ENCODE peak calls at places on chromosomes 1 and 21, in four cellular contexts. J, W, L and N are unnamed samples.

GRCh38 chr1:228983661-228984060 is 248.4 kb downstream of the RHOU start:
- DNase-seq in J (no peak), W (no peak), L (no peak), N (no peak)

GRCh38 chr1:35449334-35450008 is 107.7 kb downstream of the KIAA0319L start:
- DNase-seq in J (no peak), W (no peak), L (no peak), N (no peak)

GRCh38 chr1:117561551-117561950 is 44.3 kb upstream of the TENT5C start:
- DNase-seq in J (no peak), W (no peak), L (no peak), N (no peak)

GRCh38 chr1:51442198-51442597 is 76.9 kb downstream of the EPS15 start:
- DNase-seq in J (no peak), W (no peak), L (no peak), N (no peak)

GRCh38 chr1:119966020-119966419 is 69.7 kb upstream of the ADAM30 start:
- DNase-seq in J (no peak), W (no peak), L (no peak), N (no peak)

GRCh38 chr1:171801395-171801990 is 20.0 kb downstream of the METTL13 start:
- DNase-seq in J (peak), W (peak), L (peak), N (peak)

GRCh38 chr1:167561753-167562152 is 8.2 kb upstream of the CREG1 start:
- DNase-seq in J (no peak), W (no peak), L (no peak), N (no peak)

GRCh38 chr1:6245086-6245868 is 1.3 kb downstream of the HES3 start:
- DNase-seq in J (peak), W (peak), L (peak), N (peak)

GRCh38 chr1:56491441-56491840 is 87.9 kb downstream of the PLPP3 start:
- DNase-seq in J (no peak), W (no peak), L (no peak), N (no peak)

GRCh38 chr1:64755356-64755755 is 10.5 kb downstream of the RAVER2 start:
- DNase-seq in J (no peak), W (no peak), L (no peak), N (no peak)

GRCh38 chr1:30615816-30616590 is 107.4 kb downstream of the MATN1 start:
- DNase-seq in J (no peak), W (no peak), L (no peak), N (no peak)

GRCh38 chr1:78490861-78491310 is at the start of gene PTGFR:
- DNase-seq in J (no peak), W (no peak), L (no peak), N (peak)

GRCh38 chr1:198693321-198693720 is 54.5 kb downstream of the PTPRC start:
- DNase-seq in J (no peak), W (no peak), L (no peak), N (no peak)

GRCh38 chr1:151837841-151838490 is 1.7 kb downstream of the C2CD4D start:
- DNase-seq in J (no peak), W (no peak), L (no peak), N (no peak)

GRCh38 chr1:169184812-169185211 is 78.3 kb downstream of the ATP1B1 start:
- DNase-seq in J (no peak), W (no peak), L (no peak), N (no peak)

GRCh38 chr1:9143250-9143649 is 14.3 kb upstream of the GPR157 start:
- DNase-seq in J (no peak), W (no peak), L (no peak), N (no peak)

GRCh38 chr1:99602404-99602969 is 43.4 kb upstream of the PALMD start:
- DNase-seq in J (no peak), W (no peak), L (no peak), N (no peak)

GRCh38 chr1:59072017-59072947 is 224.6 kb upstream of the FGGY start:
- DNase-seq in J (no peak), W (no peak), L (no peak), N (no peak)

GRCh38 chr1:112704908-112705627 is 1.9 kb downstream of the RHOC start:
- DNase-seq in J (peak), W (peak), L (peak), N (peak)

GRCh38 chr1:226510453-226510852 is 38.1 kb upstream of the STUM start:
- DNase-seq in J (no peak), W (no peak), L (no peak), N (no peak)

GRCh38 chr1:207962716-207963428 is 51.9 kb upstream of the CD34 start:
- DNase-seq in J (no peak), W (no peak), L (no peak), N (peak)

GRCh38 chr1:241985787-241986186 is 13.1 kb downstream of the MAP1LC3C start:
- DNase-seq in J (peak), W (peak), L (peak), N (peak)

GRCh38 chr1:203283597-203283996 is 21.7 kb upstream of the BTG2 start:
- DNase-seq in J (no peak), W (no peak), L (no peak), N (no peak)

GRCh38 chr1:58338081-58338480 is 208.4 kb downstream of the OMA1 start:
- DNase-seq in J (no peak), W (no peak), L (no peak), N (no peak)

GRCh38 chr1:78483903-78484302 is 6.9 kb upstream of the PTGFR start:
- DNase-seq in J (no peak), W (no peak), L (no peak), N (peak)

DNA sequence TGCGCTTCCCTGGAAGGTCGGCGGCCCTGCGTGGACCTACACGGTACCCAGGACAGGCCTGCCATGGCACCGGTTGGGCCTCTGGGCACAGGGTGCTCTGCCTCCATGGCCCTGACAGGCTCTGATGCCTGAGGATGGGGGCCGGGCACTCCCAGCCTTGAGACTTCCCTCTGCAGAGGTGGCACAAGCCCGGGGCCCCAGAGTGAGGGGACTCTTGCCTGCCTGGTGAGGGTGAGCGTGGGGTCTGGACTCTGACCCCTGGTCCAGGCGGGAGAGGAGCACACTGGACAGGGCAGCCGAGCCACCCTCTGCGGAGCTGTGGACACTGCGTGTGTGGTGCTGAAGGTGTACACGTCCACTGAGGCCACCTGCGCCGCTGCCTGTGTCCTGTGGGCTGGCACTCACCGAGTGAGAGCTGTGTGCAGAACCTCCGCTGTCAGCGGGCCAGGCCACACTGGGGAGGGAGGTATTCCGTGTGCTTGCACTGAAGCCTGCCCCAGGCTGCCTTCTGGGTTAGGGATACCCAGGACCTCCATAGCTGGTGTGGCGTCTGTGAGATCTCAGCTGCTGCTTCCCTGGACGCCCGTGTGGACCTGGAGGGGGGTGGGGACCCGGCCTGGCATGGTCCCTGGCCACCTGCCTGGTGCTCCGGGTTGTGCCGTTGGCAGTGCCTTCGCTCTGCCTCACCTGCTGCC is 10.4 kb downstream of the SKI start:
- DNase-seq in J (no peak), W (no peak), L (no peak), N (no peak)
- TF ChIP-seq HMGXB4 in J (no peak), W (no peak), L (no peak), N (no peak)

DNA sequence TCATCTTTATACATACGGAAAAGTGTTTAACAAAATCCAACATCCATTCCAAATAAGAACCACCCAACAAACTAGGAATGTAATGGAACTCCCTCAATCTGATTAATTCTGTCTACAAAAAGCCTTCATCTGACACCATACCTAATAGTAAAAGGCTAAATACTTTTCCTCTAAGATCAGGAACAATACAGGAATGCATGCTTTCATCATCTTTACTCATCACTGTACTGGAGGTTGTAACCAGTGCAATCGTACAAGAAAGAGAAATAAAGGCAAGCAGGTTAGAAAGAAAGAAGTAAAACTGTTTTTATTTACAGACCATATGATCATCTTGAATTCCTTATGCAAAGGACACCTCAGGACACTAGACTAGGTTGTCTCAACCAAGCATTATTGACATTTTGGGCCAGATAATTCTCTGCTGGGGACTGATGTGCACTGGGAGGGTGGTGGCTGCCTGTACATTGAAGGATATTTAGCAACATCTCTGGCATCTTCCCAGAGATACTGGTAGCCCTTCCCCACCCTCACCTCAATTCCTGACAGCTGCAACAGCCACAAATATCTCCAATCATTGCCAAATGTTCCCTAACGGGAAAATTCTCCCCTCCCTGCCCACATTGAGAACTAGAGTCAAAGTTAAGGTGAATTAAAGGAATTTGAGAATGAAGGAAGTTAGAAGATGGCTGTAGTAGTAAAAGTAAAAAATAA is 30.6 kb upstream of the INSL5 start:
- DNase-seq in J (no peak), W (no peak), L (no peak), N (no peak)
- TF ChIP-seq HMGXB4 in J (no peak), W (no peak), L (no peak), N (no peak)

GRCh38 chr1:81604982-81605381 is 195.8 kb upstream of the ADGRL2 start:
- DNase-seq in J (no peak), W (no peak), L (no peak), N (no peak)
- TF ChIP-seq HMGXB4 in J (no peak), W (no peak), L (no peak), N (no peak)

GRCh38 chr21:45598109-45598508 is 45.4 kb upstream of the PCBP3 start:
- DNase-seq in J (no peak), W (no peak), L (no peak), N (peak)

GRCh38 chr21:45596704-45597318 is 46.7 kb upstream of the PCBP3 start:
- DNase-seq in J (peak), W (peak), L (peak), N (peak)

GRCh38 chr21:45600248-45600647 is 43.3 kb upstream of the PCBP3 start:
- DNase-seq in J (no peak), W (no peak), L (no peak), N (no peak)

GRCh38 chr21:45598666-45599065 is 44.9 kb upstream of the PCBP3 start:
- DNase-seq in J (no peak), W (no peak), L (no peak), N (peak)

GRCh38 chr21:45599146-45599581 is 44.4 kb upstream of the PCBP3 start:
- DNase-seq in J (no peak), W (no peak), L (no peak), N (peak)
- TF ChIP-seq HMGXB4 in J (no peak), W (no peak), L (no peak), N (no peak)

GRCh38 chr1:12539320-12539704 is 78.7 kb downstream of the DHRS3 start:
- DNase-seq in J (no peak), W (no peak), L (no peak), N (no peak)

GRCh38 chr1:12537906-12538461 is 80.0 kb downstream of the DHRS3 start:
- DNase-seq in J (no peak), W (peak), L (no peak), N (no peak)

GRCh38 chr1:12539705-12540579 is 78.1 kb downstream of the DHRS3 start:
- DNase-seq in J (peak), W (peak), L (peak), N (peak)

GRCh38 chr1:12536023-12536639 is 81.9 kb downstream of the DHRS3 start:
- DNase-seq in J (no peak), W (peak), L (no peak), N (no peak)

DNA sequence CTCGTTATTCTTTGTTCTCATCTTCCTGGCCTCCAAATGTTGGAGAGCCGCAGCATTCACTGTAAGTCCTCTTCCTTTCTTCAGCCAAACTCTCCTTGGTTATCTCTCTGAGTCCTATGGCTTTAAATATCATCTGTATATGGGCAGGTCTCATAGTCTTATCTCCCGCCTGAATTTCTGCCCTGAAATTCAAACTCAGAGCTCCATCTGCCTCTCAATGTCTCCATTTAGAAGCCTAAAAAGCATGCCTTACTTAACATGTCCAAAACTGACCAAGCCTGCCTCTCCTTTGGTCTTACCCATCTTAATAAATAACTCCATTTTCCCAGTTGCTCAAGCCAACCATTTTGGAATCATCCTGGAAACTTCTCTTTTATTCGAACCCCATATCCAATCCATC is 80.7 kb downstream of the DHRS3 start:
- DNase-seq in J (no peak), W (peak), L (no peak), N (no peak)
- TF ChIP-seq HMGXB4 in J (no peak), W (no peak), L (no peak), N (no peak)

GRCh38 chr1:10515627-10516026 is 40.9 kb downstream of the PEX14 start:
- DNase-seq in J (no peak), W (no peak), L (no peak), N (no peak)
- TF ChIP-seq HMGXB4 in J (no peak), W (no peak), L (no peak), N (no peak)